ENCODE peak calls at places on chromosomes 6 and 20, in eight cellular contexts. One of them, this sample, is unnamed.

GRCh38 chr6:152356659-152357058 is 280.5 kb downstream of the SYNE1 start:
- DNase-seq in CD8-positive, alpha-beta T cell: no peak
- DNase-seq in Calu3: no peak
- DNase-seq in GM13976: peak
- DNase-seq in glutamatergic neuron: no peak
- DNase-seq in left ventricle myocardium inferior: no peak
- DNase-seq in osteoblast: no peak
- DNase-seq in OCI-LY7: peak
- DNase-seq in this sample: peak

GRCh38 chr20:58907481-58908137 is 55.1 kb downstream of the GNAS start:
- DNase-seq in glutamatergic neuron: peak
- DNase-seq in osteoblast: peak
- DNase-seq in CD8-positive, alpha-beta T cell: peak
- DNase-seq in left ventricle myocardium inferior: peak
- DNase-seq in GM13976: peak
- DNase-seq in OCI-LY7: peak
- DNase-seq in Calu3: peak
- DNase-seq in this sample: peak

GRCh38 chr6:43951063-43951755 is 176.0 kb downstream of the MRPL14 start:
- DNase-seq in GM13976: no peak
- DNase-seq in osteoblast: peak
- DNase-seq in OCI-LY7: peak
- DNase-seq in left ventricle myocardium inferior: peak
- DNase-seq in CD8-positive, alpha-beta T cell: no peak
- DNase-seq in glutamatergic neuron: peak
- DNase-seq in Calu3: peak
- DNase-seq in this sample: peak

GRCh38 chr20:62732356-62732755 is 23.7 kb downstream of the NTSR1 start:
- DNase-seq in glutamatergic neuron: no peak
- DNase-seq in osteoblast: no peak
- DNase-seq in OCI-LY7: no peak
- DNase-seq in GM13976: no peak
- DNase-seq in CD8-positive, alpha-beta T cell: no peak
- DNase-seq in Calu3: no peak
- DNase-seq in left ventricle myocardium inferior: no peak
- DNase-seq in this sample: no peak

GRCh38 chr6:44006123-44006871 is 121.0 kb downstream of the MRPL14 start:
- DNase-seq in osteoblast: peak
- DNase-seq in left ventricle myocardium inferior: no peak
- DNase-seq in glutamatergic neuron: no peak
- DNase-seq in OCI-LY7: no peak
- DNase-seq in CD8-positive, alpha-beta T cell: no peak
- DNase-seq in GM13976: no peak
- DNase-seq in Calu3: no peak
- DNase-seq in this sample: no peak

GRCh38 chr6:135182993-135183531 is 2.0 kb downstream of the MYB start:
- DNase-seq in glutamatergic neuron: peak
- DNase-seq in GM13976: peak
- DNase-seq in left ventricle myocardium inferior: no peak
- DNase-seq in CD8-positive, alpha-beta T cell: peak
- DNase-seq in OCI-LY7: peak
- DNase-seq in Calu3: peak
- DNase-seq in osteoblast: peak
- DNase-seq in this sample: peak

GRCh38 chr20:43778375-43778774 is 51.6 kb upstream of the GTSF1L start:
- DNase-seq in GM13976: no peak
- DNase-seq in Calu3: no peak
- DNase-seq in glutamatergic neuron: no peak
- DNase-seq in left ventricle myocardium inferior: no peak
- DNase-seq in CD8-positive, alpha-beta T cell: no peak
- DNase-seq in OCI-LY7: no peak
- DNase-seq in osteoblast: no peak
- DNase-seq in this sample: no peak

GRCh38 chr6:144909753-144910280 is 624.7 kb downstream of the UTRN start:
- DNase-seq in Calu3: no peak
- DNase-seq in CD8-positive, alpha-beta T cell: no peak
- DNase-seq in OCI-LY7: no peak
- DNase-seq in GM13976: no peak
- DNase-seq in glutamatergic neuron: no peak
- DNase-seq in osteoblast: no peak
- DNase-seq in left ventricle myocardium inferior: no peak
- DNase-seq in this sample: no peak

GRCh38 chr20:32898721-32899120 is 40.0 kb downstream of the EFCAB8 start:
- DNase-seq in Calu3: no peak
- DNase-seq in GM13976: no peak
- DNase-seq in glutamatergic neuron: no peak
- DNase-seq in left ventricle myocardium inferior: no peak
- DNase-seq in CD8-positive, alpha-beta T cell: no peak
- DNase-seq in OCI-LY7: no peak
- DNase-seq in osteoblast: peak
- DNase-seq in this sample: no peak

GRCh38 chr20:19492937-19493336 is 265.1 kb upstream of the RIN2 start:
- DNase-seq in OCI-LY7: no peak
- DNase-seq in GM13976: no peak
- DNase-seq in CD8-positive, alpha-beta T cell: no peak
- DNase-seq in left ventricle myocardium inferior: no peak
- DNase-seq in glutamatergic neuron: peak
- DNase-seq in Calu3: no peak
- DNase-seq in osteoblast: no peak
- DNase-seq in this sample: no peak

GRCh38 chr6:13422601-13423247 is 64.7 kb downstream of the GFOD1 start:
- DNase-seq in left ventricle myocardium inferior: no peak
- DNase-seq in osteoblast: no peak
- DNase-seq in OCI-LY7: no peak
- DNase-seq in Calu3: no peak
- DNase-seq in GM13976: no peak
- DNase-seq in CD8-positive, alpha-beta T cell: no peak
- DNase-seq in glutamatergic neuron: no peak
- DNase-seq in this sample: peak

GRCh38 chr6:692356-692851 is 535 bp downstream of the EXOC2 start:
- DNase-seq in glutamatergic neuron: peak
- DNase-seq in Calu3: peak
- DNase-seq in GM13976: peak
- DNase-seq in OCI-LY7: peak
- DNase-seq in left ventricle myocardium inferior: peak
- DNase-seq in CD8-positive, alpha-beta T cell: peak
- DNase-seq in osteoblast: peak
- DNase-seq in this sample: peak

GRCh38 chr6:113623124-113623523 is 234.0 kb upstream of the MARCKS start:
- DNase-seq in glutamatergic neuron: no peak
- DNase-seq in OCI-LY7: no peak
- DNase-seq in CD8-positive, alpha-beta T cell: no peak
- DNase-seq in Calu3: no peak
- DNase-seq in GM13976: no peak
- DNase-seq in osteoblast: no peak
- DNase-seq in left ventricle myocardium inferior: no peak
- DNase-seq in this sample: no peak

GRCh38 chr20:46006031-46006430 is 2.7 kb upstream of the MMP9 start:
- DNase-seq in left ventricle myocardium inferior: no peak
- DNase-seq in osteoblast: no peak
- DNase-seq in Calu3: no peak
- DNase-seq in CD8-positive, alpha-beta T cell: no peak
- DNase-seq in glutamatergic neuron: no peak
- DNase-seq in GM13976: no peak
- DNase-seq in OCI-LY7: no peak
- DNase-seq in this sample: no peak

GRCh38 chr6:17202526-17202925 is 78.6 kb upstream of the RBM24 start:
- DNase-seq in left ventricle myocardium inferior: no peak
- DNase-seq in glutamatergic neuron: no peak
- DNase-seq in OCI-LY7: no peak
- DNase-seq in GM13976: no peak
- DNase-seq in CD8-positive, alpha-beta T cell: no peak
- DNase-seq in Calu3: no peak
- DNase-seq in osteoblast: no peak
- DNase-seq in this sample: no peak

GRCh38 chr6:62891065-62891647 is 320.1 kb upstream of the FKBP1C start:
- DNase-seq in glutamatergic neuron: no peak
- DNase-seq in GM13976: no peak
- DNase-seq in osteoblast: no peak
- DNase-seq in Calu3: peak
- DNase-seq in OCI-LY7: peak
- DNase-seq in left ventricle myocardium inferior: no peak
- DNase-seq in CD8-positive, alpha-beta T cell: no peak
- DNase-seq in this sample: no peak
- TF ChIP-seq CTCF in glutamatergic neuron: peak
- TF ChIP-seq CTCF in GM13976: no peak
- TF ChIP-seq CTCF in osteoblast: peak
- TF ChIP-seq CTCF in Calu3: no peak
- TF ChIP-seq CTCF in OCI-LY7: peak
- TF ChIP-seq CTCF in left ventricle myocardium inferior: no peak
- TF ChIP-seq CTCF in CD8-positive, alpha-beta T cell: no peak
- TF ChIP-seq CTCF in this sample: peak

GRCh38 chr6:167647750-167648470 is 178.8 kb upstream of the AFDN start:
- DNase-seq in OCI-LY7: no peak
- DNase-seq in CD8-positive, alpha-beta T cell: no peak
- DNase-seq in osteoblast: no peak
- DNase-seq in glutamatergic neuron: no peak
- DNase-seq in Calu3: no peak
- DNase-seq in GM13976: no peak
- DNase-seq in left ventricle myocardium inferior: no peak
- DNase-seq in this sample: no peak

GRCh38 chr6:167650730-167651129 is 176.0 kb upstream of the AFDN start:
- DNase-seq in left ventricle myocardium inferior: no peak
- DNase-seq in CD8-positive, alpha-beta T cell: no peak
- DNase-seq in Calu3: no peak
- DNase-seq in osteoblast: no peak
- DNase-seq in GM13976: no peak
- DNase-seq in OCI-LY7: no peak
- DNase-seq in glutamatergic neuron: no peak
- DNase-seq in this sample: no peak

GRCh38 chr6:167649486-167649885 is 177.2 kb upstream of the AFDN start:
- DNase-seq in left ventricle myocardium inferior: no peak
- DNase-seq in osteoblast: no peak
- DNase-seq in GM13976: no peak
- DNase-seq in Calu3: no peak
- DNase-seq in OCI-LY7: no peak
- DNase-seq in glutamatergic neuron: no peak
- DNase-seq in CD8-positive, alpha-beta T cell: no peak
- DNase-seq in this sample: no peak

GRCh38 chr6:167647333-167647732 is 179.4 kb upstream of the AFDN start:
- DNase-seq in osteoblast: no peak
- DNase-seq in glutamatergic neuron: no peak
- DNase-seq in GM13976: no peak
- DNase-seq in OCI-LY7: no peak
- DNase-seq in Calu3: no peak
- DNase-seq in left ventricle myocardium inferior: no peak
- DNase-seq in CD8-positive, alpha-beta T cell: no peak
- DNase-seq in this sample: no peak

DNA sequence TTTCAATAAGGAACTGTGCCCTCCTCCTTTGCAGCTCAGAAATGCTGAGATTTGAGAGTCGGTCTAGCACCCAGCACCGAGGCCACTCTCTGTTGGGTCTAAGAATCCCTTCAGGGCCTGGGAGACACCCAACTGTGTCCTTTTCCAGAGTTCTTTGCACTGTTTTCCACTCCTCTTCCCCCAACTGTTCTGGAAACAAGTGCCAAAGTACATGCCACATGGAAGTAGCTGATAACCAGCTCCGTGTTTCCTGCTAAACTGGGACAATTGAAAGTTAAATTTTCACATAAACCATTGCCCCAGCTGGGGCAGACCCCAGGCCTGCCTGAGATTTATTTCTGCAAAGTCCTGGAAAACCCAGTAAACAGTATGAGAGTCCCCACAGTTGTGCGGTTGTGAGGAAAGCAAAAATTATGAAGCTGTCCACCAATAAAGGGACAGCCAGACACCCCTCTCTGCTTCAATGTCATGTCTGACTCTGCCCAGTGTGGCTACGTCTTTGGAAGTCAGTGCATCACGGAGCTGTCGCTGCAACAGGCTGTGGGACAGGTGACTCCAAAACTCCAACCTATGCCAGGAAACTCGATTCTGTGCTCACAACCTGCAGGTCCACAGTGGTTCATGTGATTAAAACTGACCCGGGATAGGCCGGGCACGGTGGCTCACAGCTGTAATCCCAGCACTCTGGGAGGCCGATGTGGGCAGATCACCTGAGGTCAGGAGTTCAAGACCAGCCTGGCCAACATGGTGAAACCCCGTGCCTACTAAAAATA is 178.0 kb upstream of the AFDN start:
- DNase-seq in glutamatergic neuron: no peak
- DNase-seq in CD8-positive, alpha-beta T cell: no peak
- DNase-seq in GM13976: no peak
- DNase-seq in left ventricle myocardium inferior: no peak
- DNase-seq in osteoblast: no peak
- DNase-seq in Calu3: no peak
- DNase-seq in OCI-LY7: no peak
- DNase-seq in this sample: no peak
- TF ChIP-seq CTCF in glutamatergic neuron: no peak
- TF ChIP-seq CTCF in CD8-positive, alpha-beta T cell: no peak
- TF ChIP-seq CTCF in GM13976: no peak
- TF ChIP-seq CTCF in left ventricle myocardium inferior: no peak
- TF ChIP-seq CTCF in osteoblast: no peak
- TF ChIP-seq CTCF in Calu3: no peak
- TF ChIP-seq CTCF in OCI-LY7: no peak
- TF ChIP-seq CTCF in this sample: no peak

GRCh38 chr6:136378888-136379287 is 89.2 kb upstream of the BCLAF1 start:
- DNase-seq in GM13976: no peak
- DNase-seq in glutamatergic neuron: no peak
- DNase-seq in left ventricle myocardium inferior: no peak
- DNase-seq in OCI-LY7: no peak
- DNase-seq in osteoblast: no peak
- DNase-seq in Calu3: no peak
- DNase-seq in CD8-positive, alpha-beta T cell: no peak
- DNase-seq in this sample: no peak
- TF ChIP-seq CTCF in GM13976: no peak
- TF ChIP-seq CTCF in glutamatergic neuron: no peak
- TF ChIP-seq CTCF in left ventricle myocardium inferior: peak
- TF ChIP-seq CTCF in OCI-LY7: no peak
- TF ChIP-seq CTCF in osteoblast: peak
- TF ChIP-seq CTCF in Calu3: no peak
- TF ChIP-seq CTCF in CD8-positive, alpha-beta T cell: no peak
- TF ChIP-seq CTCF in this sample: no peak

GRCh38 chr6:70955441-70956190 is 1.2 kb downstream of the B3GAT2 start:
- DNase-seq in GM13976: peak
- DNase-seq in left ventricle myocardium inferior: peak
- DNase-seq in CD8-positive, alpha-beta T cell: peak
- DNase-seq in osteoblast: peak
- DNase-seq in Calu3: peak
- DNase-seq in OCI-LY7: peak
- DNase-seq in glutamatergic neuron: peak
- DNase-seq in this sample: peak

GRCh38 chr6:70954750-70955149 is 2.1 kb downstream of the B3GAT2 start:
- DNase-seq in GM13976: no peak
- DNase-seq in left ventricle myocardium inferior: no peak
- DNase-seq in OCI-LY7: no peak
- DNase-seq in Calu3: no peak
- DNase-seq in osteoblast: no peak
- DNase-seq in glutamatergic neuron: no peak
- DNase-seq in CD8-positive, alpha-beta T cell: no peak
- DNase-seq in this sample: no peak

GRCh38 chr6:70956451-70957283 is at the start of gene B3GAT2:
- DNase-seq in osteoblast: peak
- DNase-seq in GM13976: peak
- DNase-seq in OCI-LY7: no peak
- DNase-seq in glutamatergic neuron: peak
- DNase-seq in left ventricle myocardium inferior: no peak
- DNase-seq in CD8-positive, alpha-beta T cell: no peak
- DNase-seq in Calu3: peak
- DNase-seq in this sample: peak

GRCh38 chr6:70957284-70957617 is 391 bp upstream of the B3GAT2 start:
- DNase-seq in osteoblast: peak
- DNase-seq in left ventricle myocardium inferior: no peak
- DNase-seq in glutamatergic neuron: no peak
- DNase-seq in OCI-LY7: no peak
- DNase-seq in GM13976: no peak
- DNase-seq in Calu3: no peak
- DNase-seq in CD8-positive, alpha-beta T cell: no peak
- DNase-seq in this sample: no peak

GRCh38 chr6:70956191-70956450 is 739 bp downstream of the B3GAT2 start:
- DNase-seq in Calu3: no peak
- DNase-seq in osteoblast: no peak
- DNase-seq in GM13976: no peak
- DNase-seq in glutamatergic neuron: no peak
- DNase-seq in CD8-positive, alpha-beta T cell: no peak
- DNase-seq in OCI-LY7: no peak
- DNase-seq in left ventricle myocardium inferior: no peak
- DNase-seq in this sample: no peak
- TF ChIP-seq CTCF in Calu3: no peak
- TF ChIP-seq CTCF in osteoblast: no peak
- TF ChIP-seq CTCF in GM13976: no peak
- TF ChIP-seq CTCF in glutamatergic neuron: peak
- TF ChIP-seq CTCF in CD8-positive, alpha-beta T cell: peak
- TF ChIP-seq CTCF in OCI-LY7: no peak
- TF ChIP-seq CTCF in left ventricle myocardium inferior: no peak
- TF ChIP-seq CTCF in this sample: peak